ENCODE peak calls at places on chromosomes 11 and 22, in seven cellular contexts. G is neuronal stem cell, A is mesendoderm, Y is H9, V is IMR-90, U is mesenchymal stem cell, N is H1. D is an unnamed sample.
A peak's percentile ranks its signal among the peaks of the same experiment; 100 is the strongest.

GRCh38 chr11:35523861-35524260 is 1.6 kb downstream of the PAMR1 start:
- DNase-seq in G (no peak), A (no peak), Y (no peak), V (no peak), U (no peak), N (no peak), D (no peak)

GRCh38 chr11:112453601-112454577 is 193.2 kb upstream of the PLET1 start:
- DNase-seq in G (no peak), A (peak; percentile 74), Y (peak; percentile 52), V (peak; percentile 12), U (peak; percentile 24), N (peak; percentile 85), D (peak; percentile 37)

GRCh38 chr11:92125316-92125715 is 99.3 kb upstream of the FAT3 start:
- DNase-seq in G (no peak), A (no peak), Y (no peak), V (no peak), U (no peak), N (no peak), D (no peak)

GRCh38 chr11:45053736-45054446 is 92.5 kb upstream of the PRDM11 start:
- DNase-seq in G (no peak), A (no peak), Y (no peak), V (no peak), U (no peak), N (no peak), D (no peak)

GRCh38 chr11:128103278-128103873 is 484.0 kb downstream of the ETS1 start:
- DNase-seq in G (no peak), A (no peak), Y (no peak), V (no peak), U (no peak), N (no peak), D (no peak)

GRCh38 chr11:122755941-122756340 is 82.4 kb upstream of the CRTAM start:
- DNase-seq in G (no peak), A (no peak), Y (no peak), V (no peak), U (no peak), N (no peak), D (no peak)

GRCh38 chr11:104934594-104934993 is 33.8 kb downstream of the CASP4 start:
- DNase-seq in G (no peak), A (no peak), Y (no peak), V (no peak), U (no peak), N (no peak), D (no peak)

GRCh38 chr11:75328426-75329277 is 22.8 kb downstream of the ARRB1 start:
- DNase-seq in G (peak; percentile 48), A (peak; percentile 86), Y (peak; percentile 84), V (peak; percentile 81), U (peak; percentile 98), N (peak; percentile 65), D (peak; percentile 49)

GRCh38 chr11:27367881-27368280 is 4.9 kb upstream of the CCDC34 start:
- DNase-seq in G (no peak), A (no peak), Y (no peak), V (no peak), U (no peak), N (no peak), D (no peak)

GRCh38 chr11:78032090-78032489 is 9.0 kb upstream of the KCTD14 start:
- DNase-seq in G (no peak), A (no peak), Y (no peak), V (no peak), U (no peak), N (no peak), D (no peak)

GRCh38 chr11:101915811-101916291 is 471 bp downstream of the ANGPTL5 start:
- DNase-seq in G (no peak), A (peak; percentile 62), Y (no peak), V (peak; percentile 36), U (peak; percentile 77), N (no peak), D (peak; percentile 16)

GRCh38 chr11:18066626-18067025 is 20.6 kb upstream of the TPH1 start:
- DNase-seq in G (no peak), A (no peak), Y (no peak), V (peak; percentile 19), U (peak; percentile 26), N (no peak), D (no peak)

GRCh38 chr11:7543302-7543701 is 29.5 kb downstream of the PPFIBP2 start:
- DNase-seq in G (no peak), A (no peak), Y (no peak), V (no peak), U (no peak), N (no peak), D (no peak)

GRCh38 chr22:46137218-46137766 is 13.0 kb upstream of the PPARA start:
- DNase-seq in G (no peak), A (no peak), Y (no peak), V (no peak), U (no peak), N (no peak), D (no peak)

GRCh38 chr11:34654491-34655334 is 33.8 kb downstream of the EHF start:
- DNase-seq in G (no peak), A (peak; percentile 90), Y (peak; percentile 51), V (peak; percentile 66), U (peak; percentile 77), N (no peak), D (peak; percentile 25)

GRCh38 chr11:72786305-72787261 is 7.3 kb downstream of the STARD10 start:
- DNase-seq in G (no peak), A (no peak), Y (no peak), V (no peak), U (no peak), N (no peak), D (no peak)

GRCh38 chr11:45333506-45333971 is 47.4 kb upstream of the SYT13 start:
- DNase-seq in G (no peak), A (peak; percentile 78), Y (peak; percentile 68), V (peak; percentile 65), U (peak; percentile 98), N (peak; percentile 55), D (no peak)

GRCh38 chr11:16806791-16807190 is 68.3 kb downstream of the C11orf58 start:
- DNase-seq in G (no peak), A (no peak), Y (no peak), V (peak; percentile 59), U (no peak), N (no peak), D (no peak)

GRCh38 chr11:118401880-118402590 is 629 bp downstream of the ATP5MG start:
- DNase-seq in G (peak; percentile 17), A (peak; percentile 31), Y (no peak), V (peak; percentile 92), U (peak; percentile 89), N (peak; percentile 44), D (peak; percentile 98)

GRCh38 chr22:28171135-28171534 is 252.1 kb upstream of the PITPNB start:
- DNase-seq in G (no peak), A (no peak), Y (no peak), V (no peak), U (no peak), N (no peak), D (no peak)

DNA sequence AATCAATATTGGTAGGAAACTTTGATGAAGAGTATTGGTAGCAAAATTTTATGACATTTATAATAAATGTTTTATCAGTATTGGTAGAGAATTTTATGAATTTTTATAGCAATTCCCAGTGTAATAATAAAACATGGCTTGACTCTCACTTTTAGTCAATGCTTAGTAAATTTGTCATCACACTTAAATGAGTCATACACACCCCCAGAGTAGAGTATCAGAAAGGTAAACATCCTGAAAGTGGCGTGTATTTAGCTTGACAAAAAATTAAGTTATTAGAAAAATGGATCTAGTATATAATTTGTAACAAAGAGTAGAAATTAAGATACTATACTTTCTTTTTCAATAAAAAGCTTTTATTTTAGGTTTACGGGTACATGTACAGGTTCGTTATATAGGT is 2.6 kb downstream of the MS4A3 start:
- DNase-seq in G (no peak), A (no peak), Y (no peak), V (no peak), U (no peak), N (no peak), D (no peak)
- H3K18ac ChIP-seq in G (no peak overlapping the region), A (no peak overlapping the region), Y (no peak overlapping the region), V (no peak overlapping the region), U (no peak overlapping the region), N (no peak overlapping the region), D (no peak overlapping the region)

GRCh38 chr11:9951714-9952275 is 287.9 kb downstream of the SWAP70 start:
- DNase-seq in G (no peak), A (no peak), Y (no peak), V (no peak), U (no peak), N (no peak), D (no peak)

GRCh38 chr11:9956483-9956882 is 292.6 kb downstream of the SWAP70 start:
- DNase-seq in G (no peak), A (no peak), Y (no peak), V (peak; percentile 41), U (peak; percentile 71), N (no peak), D (no peak)

GRCh38 chr11:9955387-9955786 is 291.5 kb downstream of the SWAP70 start:
- DNase-seq in G (no peak), A (no peak), Y (no peak), V (peak; percentile 61), U (no peak), N (no peak), D (no peak)

GRCh38 chr11:9957072-9957471 is 293.2 kb downstream of the SWAP70 start:
- DNase-seq in G (no peak), A (no peak), Y (no peak), V (no peak), U (peak; percentile 15), N (no peak), D (no peak)

DNA sequence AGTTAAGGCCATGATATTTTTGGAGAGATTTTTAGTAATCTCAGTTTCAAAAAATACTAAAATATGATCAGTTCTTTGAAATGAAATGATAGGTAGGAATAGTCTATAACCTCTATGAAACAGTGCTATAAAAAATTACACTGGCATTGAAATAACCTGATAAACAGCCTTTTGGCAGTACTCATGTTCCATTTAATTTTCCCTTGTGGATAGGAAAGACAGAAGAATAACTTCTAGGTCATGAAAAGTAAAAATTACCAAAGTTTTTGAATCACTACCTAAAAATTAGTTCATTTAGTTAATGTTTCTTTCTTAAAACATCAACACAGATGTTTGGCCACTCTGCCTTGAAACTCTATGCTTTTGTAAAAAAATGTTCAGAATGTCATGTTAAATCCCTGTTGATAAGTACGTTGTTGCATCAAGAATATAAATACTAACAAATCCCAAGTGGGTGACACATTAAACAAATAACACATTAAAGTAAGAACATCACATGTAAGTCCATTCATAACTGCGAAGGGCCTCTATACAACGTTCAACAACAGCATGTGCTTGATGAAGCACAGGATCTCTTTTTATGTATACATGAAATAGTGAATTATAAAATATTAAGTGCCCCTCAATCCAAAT is 290.2 kb downstream of the SWAP70 start:
- DNase-seq in G (no peak), A (no peak), Y (no peak), V (peak; percentile 65), U (peak; percentile 46), N (no peak), D (no peak)
- H2BK120ac ChIP-seq in G (no peak overlapping the region), A (no peak overlapping the region), Y (no peak overlapping the region), V (peak overlapping the region; percentile 35), U (no peak overlapping the region), N (no peak overlapping the region), D (no peak overlapping the region)

DNA sequence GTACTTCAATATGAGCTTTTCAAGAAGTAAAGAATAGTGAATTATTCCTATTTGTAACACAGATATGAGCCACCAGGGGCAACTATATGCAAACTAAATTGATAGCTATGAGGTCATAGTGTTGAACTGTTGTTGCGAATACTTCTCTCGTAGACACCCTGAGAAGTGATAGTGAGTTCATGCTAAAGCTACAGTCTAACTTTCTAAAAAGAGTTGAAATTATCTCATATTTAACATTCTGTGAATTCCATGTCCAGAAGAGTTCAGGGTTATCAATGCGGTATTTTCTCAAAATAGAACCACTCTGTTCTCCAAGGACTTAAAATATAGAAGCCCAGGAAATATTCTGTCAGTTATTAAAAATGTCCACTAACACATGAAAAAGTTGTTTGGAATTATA is 185.4 kb downstream of the AASDHPPT start:
- DNase-seq in G (no peak), A (no peak), Y (no peak), V (no peak), U (no peak), N (no peak), D (no peak)
- H2BK5ac ChIP-seq in G (no peak overlapping the region), A (no peak overlapping the region), Y (no peak overlapping the region), V (no peak overlapping the region), U (no peak overlapping the region), N (no peak overlapping the region), D (no peak overlapping the region)

GRCh38 chr11:1028291-1028540 is 8.3 kb downstream of the MUC6 start:
- DNase-seq in G (no peak), A (no peak), Y (no peak), V (no peak), U (no peak), N (no peak), D (no peak)
- H3K18ac ChIP-seq in G (peak overlapping the region; percentile 35), A (no peak overlapping the region), Y (no peak overlapping the region), V (no peak overlapping the region), U (no peak overlapping the region), N (no peak overlapping the region), D (no peak overlapping the region)

D was measured in trophoblast cell.